ENCODE peak calls at places on chromosome 16, in eight cellular contexts. D is OCI-LY7; X is small intestine; R is GM23248; I is uterus; B is CD8-positive, alpha-beta T cell; U is neuronal stem cell; G is CD4-positive, alpha-beta memory T cell. A is an unnamed sample. For H3K4me1, the result is how much of the 10 kb centered on the place peaks cover.

GRCh38 chr16:69474447-69474846 is 50.0 kb downstream of the CYB5B start:
- DNase-seq in D (no peak), X (no peak), R (no peak), I (no peak), B (no peak), U (no peak), G (no peak), A (no peak)

GRCh38 chr16:89574681-89575246 is 794 bp upstream of the CPNE7 start:
- DNase-seq in D (peak), X (peak), R (peak), I (no peak), B (peak), U (no peak), G (peak), A (peak)

GRCh38 chr16:19374402-19374801 is 43.3 kb upstream of the TMC5 start:
- DNase-seq in D (no peak), X (no peak), R (no peak), I (no peak), B (no peak), U (no peak), G (no peak), A (no peak)

GRCh38 chr16:67936124-67936875 is at the start of gene PSMB10:
- DNase-seq in D (peak), X (no peak), R (peak), I (peak), B (peak), U (peak), G (peak), A (no peak)

GRCh38 chr16:1174477-1175357 is 21.8 kb downstream of the CACNA1H start:
- DNase-seq in D (no peak), X (no peak), R (peak), I (no peak), B (no peak), U (no peak), G (no peak), A (no peak)

GRCh38 chr16:23866628-23867027 is 30.8 kb downstream of the PRKCB start:
- DNase-seq in D (no peak), X (no peak), R (no peak), I (no peak), B (no peak), U (no peak), G (no peak), A (no peak)

GRCh38 chr16:11210260-11210659 is 45.7 kb downstream of the SOCS1 start:
- DNase-seq in D (no peak), X (no peak), R (no peak), I (no peak), B (no peak), U (no peak), G (no peak), A (no peak)

GRCh38 chr16:21940570-21940969 is 12.6 kb upstream of the UQCRC2 start:
- DNase-seq in D (no peak), X (no peak), R (no peak), I (no peak), B (no peak), U (no peak), G (no peak), A (no peak)

GRCh38 chr16:69408451-69408850 is 16.0 kb upstream of the CYB5B start:
- DNase-seq in D (no peak), X (peak), R (no peak), I (no peak), B (no peak), U (no peak), G (no peak), A (peak)

GRCh38 chr16:81446318-81447275 is 2.0 kb downstream of the CMIP start:
- DNase-seq in D (peak), X (peak), R (peak), I (no peak), B (no peak), U (no peak), G (peak), A (peak)

GRCh38 chr16:49127103-49127502 is 154.5 kb downstream of the CBLN1 start:
- DNase-seq in D (peak), X (no peak), R (no peak), I (no peak), B (no peak), U (peak), G (no peak), A (no peak)

GRCh38 chr16:89178453-89179147 is 7.1 kb downstream of the CDH15 start:
- DNase-seq in D (no peak), X (no peak), R (no peak), I (no peak), B (no peak), U (no peak), G (no peak), A (no peak)

GRCh38 chr16:11796227-11797165 is 562 bp downstream of the ZC3H7A start:
- DNase-seq in D (peak), X (peak), R (peak), I (peak), B (peak), U (no peak), G (peak), A (peak)

GRCh38 chr16:71830359-71830758 is 15.4 kb upstream of the ATXN1L start:
- DNase-seq in D (no peak), X (no peak), R (no peak), I (no peak), B (no peak), U (no peak), G (no peak), A (no peak)

GRCh38 chr16:759110-759910 is 1.2 kb upstream of the MSLN start:
- DNase-seq in D (no peak), X (no peak), R (no peak), I (no peak), B (no peak), U (no peak), G (no peak), A (no peak)

GRCh38 chr16:84229421-84229820 is 10.4 kb downstream of the KCNG4 start:
- DNase-seq in D (no peak), X (no peak), R (no peak), I (no peak), B (no peak), U (no peak), G (no peak), A (no peak)

GRCh38 chr16:22333457-22333994 is 36.3 kb downstream of the POLR3E start:
- DNase-seq in D (no peak), X (no peak), R (no peak), I (no peak), B (no peak), U (no peak), G (no peak), A (no peak)

GRCh38 chr16:73154063-73154870 is 106.3 kb upstream of the ZFHX3 start:
- DNase-seq in D (no peak), X (no peak), R (no peak), I (no peak), B (no peak), U (no peak), G (no peak), A (peak)

GRCh38 chr16:49474741-49475140 is 101.1 kb downstream of the C16orf78 start:
- DNase-seq in D (no peak), X (no peak), R (no peak), I (no peak), B (no peak), U (no peak), G (no peak), A (peak)

GRCh38 chr16:66927012-66927436 is 1.7 kb upstream of the RRAD start:
- DNase-seq in D (no peak), X (no peak), R (peak), I (no peak), B (no peak), U (no peak), G (no peak), A (no peak)

GRCh38 chr16:65068151-65068740 is 53.6 kb downstream of the CDH11 start:
- DNase-seq in D (no peak), X (no peak), R (peak), I (no peak), B (no peak), U (no peak), G (no peak), A (no peak)

GRCh38 chr16:73145166-73145565 is 97.2 kb upstream of the ZFHX3 start:
- DNase-seq in D (no peak), X (no peak), R (no peak), I (no peak), B (no peak), U (no peak), G (no peak), A (no peak)

GRCh38 chr16:82699711-82700495 is 73.1 kb downstream of the CDH13 start:
- DNase-seq in D (no peak), X (no peak), R (peak), I (peak), B (no peak), U (no peak), G (no peak), A (no peak)

GRCh38 chr16:54459509-54460235 is 173.1 kb upstream of the IRX3 start:
- DNase-seq in D (no peak), X (no peak), R (peak), I (no peak), B (no peak), U (no peak), G (no peak), A (no peak)

GRCh38 chr16:83689385-83689831 is 118.4 kb upstream of the HSBP1 start:
- DNase-seq in D (no peak), X (peak), R (peak), I (no peak), B (no peak), U (no peak), G (no peak), A (no peak)

DNA sequence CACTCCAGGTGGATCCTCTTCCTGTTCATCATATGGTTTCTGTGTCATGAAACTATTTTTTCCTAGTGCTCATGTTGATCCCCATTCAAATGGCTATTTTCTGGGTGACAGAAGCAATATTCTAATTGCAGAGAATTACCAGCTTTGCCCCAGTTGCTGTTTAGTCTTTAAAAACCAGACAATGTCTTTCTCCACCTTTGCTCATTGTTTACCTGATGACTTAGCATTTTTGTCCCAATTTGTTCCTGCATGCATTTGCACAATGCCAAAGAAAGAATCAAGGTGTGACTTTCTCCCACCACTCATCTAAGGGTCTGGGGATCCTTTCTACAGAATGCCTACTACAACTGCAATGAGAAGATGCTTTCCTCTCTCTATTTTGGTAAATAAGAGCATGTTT is 439.9 kb upstream of the MAF start:
- DNase-seq in D (no peak), X (no peak), R (no peak), I (no peak), B (no peak), U (no peak), G (no peak), A (no peak)
- H3K27ac ChIP-seq in D (no peak), X (no peak), R (no peak), I (no peak), B (no peak), U (no peak), G (no peak), A (no peak)

GRCh38 chr16:3879258-3879886 is 1.1 kb downstream of the CREBBP start:
- DNase-seq in D (peak), X (peak), R (peak), I (no peak), B (no peak), U (no peak), G (peak), A (peak)

GRCh38 chr16:3882531-3882930 is 2.0 kb upstream of the CREBBP start:
- DNase-seq in D (no peak), X (no peak), R (no peak), I (no peak), B (no peak), U (no peak), G (no peak), A (no peak)

GRCh38 chr16:3880623-3881498 is at the start of gene CREBBP:
- DNase-seq in D (peak), X (peak), R (peak), I (peak), B (peak), U (peak), G (peak), A (peak)

GRCh38 chr16:3879887-3880564 is 487 bp downstream of the CREBBP start:
- DNase-seq in D (peak), X (peak), R (peak), I (peak), B (peak), U (no peak), G (peak), A (peak)

DNA sequence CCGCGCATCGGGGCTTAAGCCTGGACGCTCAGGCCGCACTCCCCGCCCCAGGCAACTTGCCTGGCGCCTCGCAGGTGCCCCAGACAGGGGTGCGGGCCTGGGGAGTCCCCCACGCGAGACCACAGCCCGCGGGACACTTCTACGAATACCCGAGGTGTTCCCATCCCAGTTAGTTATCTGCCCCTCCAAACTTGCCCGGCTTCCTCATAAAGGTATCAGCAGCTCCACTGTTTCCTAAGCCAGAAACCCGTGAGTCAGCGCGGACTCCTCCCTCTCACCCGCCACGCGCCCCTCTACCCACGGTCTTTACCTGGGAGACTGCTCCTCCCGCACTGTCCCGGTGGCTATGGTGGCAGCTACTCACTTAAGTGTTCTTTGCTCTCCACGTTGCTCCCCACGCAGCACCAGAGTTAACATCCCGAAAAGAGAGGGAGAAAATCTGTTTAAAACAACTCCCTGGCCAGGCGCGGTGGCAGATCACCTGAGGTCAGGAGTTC is 1.0 kb upstream of the CREBBP start:
- DNase-seq in D (no peak), X (no peak), R (no peak), I (no peak), B (no peak), U (no peak), G (no peak), A (no peak)
- H3K4me3 ChIP-seq in D (peak), X (peak), R (peak), I (no peak), B (no peak), U (no peak), G (no peak), A (peak)

DNA sequence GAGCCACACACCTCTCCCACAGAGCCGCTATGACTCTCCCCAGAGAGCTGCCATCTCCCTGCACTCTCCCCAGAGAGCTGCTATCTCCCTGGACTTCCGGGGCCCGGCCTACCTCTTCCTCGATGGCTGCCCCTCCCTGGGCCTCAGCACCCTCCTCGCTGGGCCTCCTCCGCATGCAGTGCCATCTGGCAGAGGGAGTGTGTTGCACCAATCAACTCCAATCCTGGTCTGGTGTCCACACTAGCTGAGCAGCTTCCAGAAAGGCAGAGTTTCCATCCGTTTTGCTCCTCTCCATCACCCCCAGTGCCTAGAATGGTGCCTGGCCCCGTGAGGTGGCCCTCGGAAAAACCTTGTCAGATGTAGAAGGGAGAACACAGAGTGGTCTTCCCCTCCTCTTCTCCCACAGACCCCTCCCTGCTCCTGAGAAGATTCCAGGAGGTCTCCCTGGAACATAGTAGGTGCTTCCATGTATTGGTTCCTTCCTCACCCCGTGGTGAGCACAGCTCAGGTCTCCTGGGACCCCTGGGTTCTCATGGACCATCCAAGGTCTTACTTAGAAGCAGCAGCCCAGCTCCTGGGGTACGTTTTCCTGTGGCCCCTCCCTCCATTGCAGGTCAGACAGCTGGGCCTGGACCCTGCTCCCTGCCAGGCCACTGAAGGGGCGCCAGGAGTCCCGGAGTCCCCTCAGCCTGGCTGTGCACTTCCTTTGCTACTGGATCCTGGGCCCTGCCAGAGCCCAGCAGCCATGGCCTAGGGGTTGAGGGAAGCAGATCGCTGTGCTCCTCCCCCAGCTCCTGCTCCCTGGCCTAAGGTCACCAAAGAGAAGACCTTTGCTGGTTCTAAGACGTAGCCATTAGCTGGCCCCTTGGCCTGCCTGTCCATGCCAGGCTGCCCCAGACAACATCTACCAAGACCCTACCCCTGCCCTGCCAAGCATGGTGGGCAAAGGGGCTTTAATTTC is 233.8 kb upstream of the GSE1 start:
- DNase-seq in D (no peak), X (peak), R (no peak), I (no peak), B (no peak), U (no peak), G (no peak), A (no peak)
- H3K4me1 ChIP-seq in D (under half), X (under half), R (under half), I (under half), B (under half), U (under half), G (under half), A (under half)

GRCh38 chr16:75818491-75818890 is 92.2 kb upstream of the CPHXL start:
- DNase-seq in D (no peak), X (no peak), R (peak), I (no peak), B (no peak), U (no peak), G (no peak), A (no peak)

GRCh38 chr16:75821117-75821516 is 94.8 kb upstream of the CPHXL start:
- DNase-seq in D (peak), X (no peak), R (no peak), I (no peak), B (no peak), U (no peak), G (no peak), A (no peak)

DNA sequence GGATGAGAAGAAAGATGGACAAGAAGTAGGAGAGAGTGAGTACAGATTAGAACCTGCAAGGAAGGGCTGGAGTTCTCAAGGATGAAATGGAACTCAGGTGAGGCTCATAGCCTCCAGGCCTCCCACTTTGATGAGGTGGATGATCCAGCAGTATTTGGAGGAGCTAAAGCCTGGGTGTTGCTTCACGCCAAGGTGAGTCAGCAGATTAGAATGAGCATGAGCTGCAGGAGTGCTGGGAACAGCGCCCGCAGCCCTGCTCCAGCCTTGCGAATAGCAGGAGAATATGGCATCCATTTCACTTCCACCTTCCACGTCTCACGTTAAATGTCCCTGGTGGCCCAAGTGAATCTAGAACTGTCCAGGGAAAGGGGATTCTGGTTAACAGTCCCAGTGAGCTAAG is 94.4 kb upstream of the CPHXL start:
- DNase-seq in D (no peak), X (no peak), R (no peak), I (no peak), B (no peak), U (no peak), G (no peak), A (no peak)
- H3K27ac ChIP-seq in D (no peak), X (no peak), R (no peak), I (no peak), B (no peak), U (no peak), G (no peak), A (no peak)

A was measured in Peyer's patch.